ENCODE peak calls at places on chromosomes 4 and X, in ten cellular contexts. One of them, this sample, is unnamed.

GRCh38 chr4:7384003-7384928 is 50.5 kb downstream of the PSAPL1 start:
- DNase-seq in lung: no peak
- DNase-seq in lower leg skin: peak; percentile 78
- DNase-seq in AG04450: no peak
- DNase-seq in psoas muscle: no peak
- DNase-seq in NB4: no peak
- DNase-seq in fibroblast of lung: no peak
- DNase-seq in SK-N-SH: peak; percentile 12
- DNase-seq in fibroblast of pulmonary artery: no peak
- DNase-seq in A549: no peak
- DNase-seq in this sample: no peak

GRCh38 chr4:39308576-39308975 is 57.6 kb downstream of the RFC1 start:
- DNase-seq in psoas muscle: no peak
- DNase-seq in fibroblast of pulmonary artery: no peak
- DNase-seq in fibroblast of lung: no peak
- DNase-seq in lung: no peak
- DNase-seq in NB4: no peak
- DNase-seq in lower leg skin: no peak
- DNase-seq in SK-N-SH: no peak
- DNase-seq in AG04450: no peak
- DNase-seq in A549: no peak
- DNase-seq in this sample: no peak

GRCh38 chrX:130861462-130861861 is 41.5 kb downstream of the ENOX2 start:
- DNase-seq in fibroblast of lung: no peak
- DNase-seq in AG04450: no peak
- DNase-seq in psoas muscle: no peak
- DNase-seq in SK-N-SH: no peak
- DNase-seq in fibroblast of pulmonary artery: no peak
- DNase-seq in NB4: no peak
- DNase-seq in lower leg skin: no peak
- DNase-seq in lung: no peak
- DNase-seq in A549: no peak
- DNase-seq in this sample: no peak

GRCh38 chr4:38071801-38072567 is 111.8 kb downstream of the PTTG2 start:
- DNase-seq in NB4: peak; percentile 100
- DNase-seq in psoas muscle: no peak
- DNase-seq in fibroblast of pulmonary artery: peak; percentile 70
- DNase-seq in SK-N-SH: no peak
- DNase-seq in fibroblast of lung: peak; percentile 73
- DNase-seq in lower leg skin: no peak
- DNase-seq in AG04450: no peak
- DNase-seq in lung: no peak
- DNase-seq in A549: no peak
- DNase-seq in this sample: peak; percentile 64

GRCh38 chr4:65668201-65669007 is 1.9 kb downstream of the EPHA5 start:
- DNase-seq in AG04450: no peak
- DNase-seq in A549: no peak
- DNase-seq in psoas muscle: no peak
- DNase-seq in NB4: no peak
- DNase-seq in lung: no peak
- DNase-seq in lower leg skin: no peak
- DNase-seq in fibroblast of lung: no peak
- DNase-seq in SK-N-SH: peak; percentile 8
- DNase-seq in fibroblast of pulmonary artery: peak; percentile 34
- DNase-seq in this sample: peak; percentile 16

GRCh38 chrX:135484636-135485289 is 35.7 kb upstream of the INTS6L start:
- DNase-seq in lower leg skin: no peak
- DNase-seq in fibroblast of pulmonary artery: peak; percentile 68
- DNase-seq in lung: no peak
- DNase-seq in fibroblast of lung: peak; percentile 67
- DNase-seq in psoas muscle: no peak
- DNase-seq in A549: peak; percentile 32
- DNase-seq in NB4: peak; percentile 59
- DNase-seq in SK-N-SH: peak; percentile 21
- DNase-seq in AG04450: no peak
- DNase-seq in this sample: peak; percentile 51

GRCh38 chrX:63713510-63713909 is 71.5 kb downstream of the ARHGEF9 start:
- DNase-seq in fibroblast of pulmonary artery: peak; percentile 42
- DNase-seq in AG04450: no peak
- DNase-seq in fibroblast of lung: no peak
- DNase-seq in psoas muscle: no peak
- DNase-seq in SK-N-SH: no peak
- DNase-seq in lower leg skin: no peak
- DNase-seq in A549: no peak
- DNase-seq in NB4: no peak
- DNase-seq in lung: peak; percentile 63
- DNase-seq in this sample: peak; percentile 2

GRCh38 chr4:186216465-186217024 is 10.8 kb upstream of the KLKB1 start:
- DNase-seq in A549: no peak
- DNase-seq in psoas muscle: no peak
- DNase-seq in lower leg skin: no peak
- DNase-seq in NB4: no peak
- DNase-seq in fibroblast of lung: peak; percentile 34
- DNase-seq in AG04450: no peak
- DNase-seq in lung: no peak
- DNase-seq in SK-N-SH: peak; percentile 68
- DNase-seq in fibroblast of pulmonary artery: no peak
- DNase-seq in this sample: peak; percentile 51

GRCh38 chr4:41535911-41536361 is 2.0 kb upstream of the LIMCH1 start:
- DNase-seq in lung: no peak
- DNase-seq in A549: no peak
- DNase-seq in fibroblast of lung: no peak
- DNase-seq in NB4: no peak
- DNase-seq in psoas muscle: no peak
- DNase-seq in SK-N-SH: no peak
- DNase-seq in fibroblast of pulmonary artery: peak; percentile 44
- DNase-seq in AG04450: no peak
- DNase-seq in lower leg skin: no peak
- DNase-seq in this sample: no peak

GRCh38 chr4:41539711-41540110 is 1.8 kb downstream of the LIMCH1 start:
- DNase-seq in lung: no peak
- DNase-seq in A549: no peak
- DNase-seq in NB4: no peak
- DNase-seq in fibroblast of pulmonary artery: no peak
- DNase-seq in fibroblast of lung: no peak
- DNase-seq in SK-N-SH: no peak
- DNase-seq in lower leg skin: no peak
- DNase-seq in psoas muscle: no peak
- DNase-seq in AG04450: no peak
- DNase-seq in this sample: no peak

GRCh38 chr4:41538887-41539498 is 1.0 kb downstream of the LIMCH1 start:
- DNase-seq in NB4: no peak
- DNase-seq in fibroblast of lung: no peak
- DNase-seq in SK-N-SH: no peak
- DNase-seq in psoas muscle: peak; percentile 41
- DNase-seq in A549: no peak
- DNase-seq in fibroblast of pulmonary artery: no peak
- DNase-seq in AG04450: no peak
- DNase-seq in lower leg skin: no peak
- DNase-seq in lung: no peak
- DNase-seq in this sample: no peak

GRCh38 chr4:41537267-41537890 is 578 bp upstream of the LIMCH1 start:
- DNase-seq in A549: no peak
- DNase-seq in NB4: no peak
- DNase-seq in lung: no peak
- DNase-seq in lower leg skin: no peak
- DNase-seq in fibroblast of pulmonary artery: no peak
- DNase-seq in AG04450: no peak
- DNase-seq in psoas muscle: no peak
- DNase-seq in fibroblast of lung: no peak
- DNase-seq in SK-N-SH: no peak
- DNase-seq in this sample: no peak

GRCh38 chr4:41538017-41538733 is at the start of gene LIMCH1:
- DNase-seq in fibroblast of lung: peak; percentile 47
- DNase-seq in fibroblast of pulmonary artery: peak; percentile 22
- DNase-seq in NB4: no peak
- DNase-seq in SK-N-SH: no peak
- DNase-seq in lower leg skin: peak; percentile 88
- DNase-seq in A549: peak; percentile 41
- DNase-seq in AG04450: no peak
- DNase-seq in lung: peak; percentile 46
- DNase-seq in psoas muscle: peak; percentile 74
- DNase-seq in this sample: no peak
- H3K4me3 ChIP-seq in fibroblast of lung: no peak within 1 kb of the TSS
- H3K4me3 ChIP-seq in fibroblast of pulmonary artery: no peak within 1 kb of the TSS
- H3K4me3 ChIP-seq in NB4: no peak within 1 kb of the TSS
- H3K4me3 ChIP-seq in SK-N-SH: no peak within 1 kb of the TSS
- H3K4me3 ChIP-seq in lower leg skin: no peak within 1 kb of the TSS
- H3K4me3 ChIP-seq in A549: peak within 1 kb of the TSS; percentile 26
- H3K4me3 ChIP-seq in AG04450: no peak within 1 kb of the TSS
- H3K4me3 ChIP-seq in lung: no peak within 1 kb of the TSS
- H3K4me3 ChIP-seq in psoas muscle: peak within 1 kb of the TSS; percentile 60
- H3K4me3 ChIP-seq in this sample: no peak within 1 kb of the TSS

DNA sequence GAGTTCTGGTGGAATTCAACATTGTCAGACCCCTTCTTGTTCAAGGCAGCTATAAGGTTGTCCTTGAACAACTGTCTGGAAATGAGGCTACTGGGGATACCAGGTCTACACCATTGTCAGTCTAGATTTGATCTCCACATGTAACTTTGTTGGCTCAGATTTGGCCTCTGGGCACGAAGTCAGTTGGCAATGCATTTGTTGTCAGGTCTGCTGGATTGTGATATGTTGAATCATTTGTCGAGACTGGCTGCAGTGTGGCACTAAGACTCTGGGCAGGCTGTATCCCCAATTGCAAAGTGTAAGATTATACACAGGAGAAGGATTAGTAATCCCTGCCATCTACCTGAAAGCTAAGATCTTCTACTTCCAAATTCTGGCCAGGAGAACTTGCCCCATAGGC is 26.5 kb downstream of the ZNF81 start:
- DNase-seq in A549: no peak
- DNase-seq in fibroblast of pulmonary artery: no peak
- DNase-seq in SK-N-SH: no peak
- DNase-seq in AG04450: no peak
- DNase-seq in lung: no peak
- DNase-seq in lower leg skin: no peak
- DNase-seq in NB4: no peak
- DNase-seq in psoas muscle: no peak
- DNase-seq in fibroblast of lung: no peak
- DNase-seq in this sample: no peak
- TF ChIP-seq CTCF in A549: no peak
- TF ChIP-seq CTCF in fibroblast of pulmonary artery: no peak
- TF ChIP-seq CTCF in SK-N-SH: no peak
- TF ChIP-seq CTCF in AG04450: no peak
- TF ChIP-seq CTCF in lung: no peak
- TF ChIP-seq CTCF in lower leg skin: no peak
- TF ChIP-seq CTCF in NB4: no peak
- TF ChIP-seq CTCF in psoas muscle: no peak
- TF ChIP-seq CTCF in fibroblast of lung: no peak
- TF ChIP-seq CTCF in this sample: no peak

GRCh38 chr4:152419809-152420208 is 116.1 kb downstream of the FBXW7 start:
- DNase-seq in AG04450: no peak
- DNase-seq in SK-N-SH: no peak
- DNase-seq in NB4: no peak
- DNase-seq in lung: no peak
- DNase-seq in A549: no peak
- DNase-seq in fibroblast of pulmonary artery: no peak
- DNase-seq in lower leg skin: no peak
- DNase-seq in fibroblast of lung: no peak
- DNase-seq in psoas muscle: no peak
- DNase-seq in this sample: no peak

GRCh38 chr4:152417648-152418047 is 118.2 kb downstream of the FBXW7 start:
- DNase-seq in A549: no peak
- DNase-seq in lung: no peak
- DNase-seq in AG04450: no peak
- DNase-seq in psoas muscle: no peak
- DNase-seq in fibroblast of lung: no peak
- DNase-seq in NB4: no peak
- DNase-seq in lower leg skin: no peak
- DNase-seq in fibroblast of pulmonary artery: no peak
- DNase-seq in SK-N-SH: no peak
- DNase-seq in this sample: no peak

GRCh38 chr4:152421576-152421975 is 114.3 kb downstream of the FBXW7 start:
- DNase-seq in psoas muscle: no peak
- DNase-seq in NB4: no peak
- DNase-seq in fibroblast of pulmonary artery: no peak
- DNase-seq in fibroblast of lung: no peak
- DNase-seq in A549: no peak
- DNase-seq in SK-N-SH: no peak
- DNase-seq in AG04450: no peak
- DNase-seq in lung: no peak
- DNase-seq in lower leg skin: no peak
- DNase-seq in this sample: no peak

DNA sequence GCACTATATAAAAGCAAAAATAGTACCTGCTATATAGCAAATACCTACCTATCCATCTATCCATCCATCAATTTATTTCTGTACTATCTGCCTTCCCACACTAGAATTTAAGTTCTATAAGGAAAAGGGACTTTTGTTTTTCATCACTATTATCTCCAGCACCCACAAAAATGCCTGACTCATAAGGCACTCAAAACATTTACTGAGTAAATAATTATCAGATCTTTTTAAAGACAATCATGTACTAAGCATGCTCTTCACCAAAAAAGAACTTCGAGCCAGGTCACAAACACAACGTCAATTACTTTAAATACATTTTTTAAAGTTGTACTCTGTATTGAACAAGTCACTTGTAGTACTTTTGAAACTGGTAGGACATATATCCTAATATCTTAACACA is 119.9 kb downstream of the FBXW7 start:
- DNase-seq in psoas muscle: no peak
- DNase-seq in AG04450: peak; percentile 3
- DNase-seq in lower leg skin: no peak
- DNase-seq in A549: no peak
- DNase-seq in fibroblast of pulmonary artery: peak; percentile 52
- DNase-seq in NB4: no peak
- DNase-seq in lung: no peak
- DNase-seq in fibroblast of lung: peak; percentile 18
- DNase-seq in SK-N-SH: no peak
- DNase-seq in this sample: peak; percentile 40
- H3K4me3 ChIP-seq in psoas muscle: no peak overlapping the region
- H3K4me3 ChIP-seq in AG04450: no peak overlapping the region
- H3K4me3 ChIP-seq in lower leg skin: no peak overlapping the region
- H3K4me3 ChIP-seq in A549: no peak overlapping the region
- H3K4me3 ChIP-seq in fibroblast of pulmonary artery: no peak overlapping the region
- H3K4me3 ChIP-seq in NB4: no peak overlapping the region
- H3K4me3 ChIP-seq in lung: no peak overlapping the region
- H3K4me3 ChIP-seq in fibroblast of lung: no peak overlapping the region
- H3K4me3 ChIP-seq in SK-N-SH: no peak overlapping the region
- H3K4me3 ChIP-seq in this sample: no peak overlapping the region

GRCh38 chrX:75118296-75118695 is 37.8 kb downstream of the ABCB7 start:
- DNase-seq in lung: no peak
- DNase-seq in lower leg skin: no peak
- DNase-seq in AG04450: no peak
- DNase-seq in NB4: no peak
- DNase-seq in SK-N-SH: no peak
- DNase-seq in psoas muscle: no peak
- DNase-seq in fibroblast of pulmonary artery: no peak
- DNase-seq in A549: no peak
- DNase-seq in fibroblast of lung: no peak
- DNase-seq in this sample: peak; percentile 6
- TF ChIP-seq CTCF in lung: no peak
- TF ChIP-seq CTCF in lower leg skin: no peak
- TF ChIP-seq CTCF in AG04450: no peak
- TF ChIP-seq CTCF in NB4: no peak
- TF ChIP-seq CTCF in SK-N-SH: no peak
- TF ChIP-seq CTCF in psoas muscle: no peak
- TF ChIP-seq CTCF in fibroblast of pulmonary artery: no peak
- TF ChIP-seq CTCF in A549: no peak
- TF ChIP-seq CTCF in fibroblast of lung: no peak
- TF ChIP-seq CTCF in this sample: no peak

This sample was measured in fibroblast of mammary gland.